ENCODE peak calls at places on chromosomes 1 and 21, in five cellular contexts. W is heart right ventricle, Q is IMR-90, E is A673, C is dorsolateral prefrontal cortex. U is an unnamed sample.

GRCh38 chr1:39396671-39397070 is 94.8 kb upstream of the BMP8A start:
- DNase-seq in W (no peak), Q (no peak), E (no peak), C (no peak), U (no peak)

GRCh38 chr1:28244549-28245251 is 8.8 kb downstream of the ATP5IF1 start:
- DNase-seq in W (no peak), Q (no peak), E (no peak), C (no peak), U (peak)

GRCh38 chr21:44062380-44062779 is 44.8 kb upstream of the PWP2 start:
- DNase-seq in W (no peak), Q (no peak), E (no peak), C (no peak), U (no peak)

GRCh38 chr1:206456577-206457375 is 13.5 kb upstream of the IKBKE start:
- DNase-seq in W (no peak), Q (no peak), E (peak), C (no peak), U (no peak)

GRCh38 chr1:36743286-36744005 is 260.7 kb upstream of the CSF3R start:
- DNase-seq in W (no peak), Q (no peak), E (no peak), C (no peak), U (no peak)

GRCh38 chr1:227068883-227069282 is 128.8 kb downstream of the COQ8A start:
- DNase-seq in W (no peak), Q (peak), E (no peak), C (no peak), U (no peak)

GRCh38 chr1:111015222-111015621 is 51.5 kb upstream of the LRIF1 start:
- DNase-seq in W (no peak), Q (no peak), E (no peak), C (no peak), U (no peak)

GRCh38 chr1:21903638-21904474 is 33.3 kb downstream of the HSPG2 start:
- DNase-seq in W (no peak), Q (no peak), E (no peak), C (no peak), U (no peak)

GRCh38 chr1:187003353-187003752 is 174.6 kb downstream of the PLA2G4A start:
- DNase-seq in W (no peak), Q (no peak), E (no peak), C (no peak), U (no peak)

GRCh38 chr1:23904748-23905357 is 8.3 kb downstream of the CNR2 start:
- DNase-seq in W (no peak), Q (no peak), E (no peak), C (no peak), U (no peak)

GRCh38 chr1:231419738-231420298 is 2.3 kb downstream of the EGLN1 start:
- DNase-seq in W (no peak), Q (peak), E (no peak), C (no peak), U (no peak)

GRCh38 chr21:37780991-37781983 is 135.0 kb downstream of the KCNJ6 start:
- DNase-seq in W (no peak), Q (no peak), E (no peak), C (no peak), U (no peak)

GRCh38 chr1:62991152-62991551 is 207.2 kb downstream of the ATG4C start:
- DNase-seq in W (no peak), Q (no peak), E (no peak), C (no peak), U (no peak)

GRCh38 chr1:62993844-62994243 is 209.9 kb downstream of the ATG4C start:
- DNase-seq in W (no peak), Q (no peak), E (no peak), C (no peak), U (no peak)

GRCh38 chr1:62995173-62995572 is 211.2 kb downstream of the ATG4C start:
- DNase-seq in W (no peak), Q (no peak), E (no peak), C (no peak), U (no peak)

DNA sequence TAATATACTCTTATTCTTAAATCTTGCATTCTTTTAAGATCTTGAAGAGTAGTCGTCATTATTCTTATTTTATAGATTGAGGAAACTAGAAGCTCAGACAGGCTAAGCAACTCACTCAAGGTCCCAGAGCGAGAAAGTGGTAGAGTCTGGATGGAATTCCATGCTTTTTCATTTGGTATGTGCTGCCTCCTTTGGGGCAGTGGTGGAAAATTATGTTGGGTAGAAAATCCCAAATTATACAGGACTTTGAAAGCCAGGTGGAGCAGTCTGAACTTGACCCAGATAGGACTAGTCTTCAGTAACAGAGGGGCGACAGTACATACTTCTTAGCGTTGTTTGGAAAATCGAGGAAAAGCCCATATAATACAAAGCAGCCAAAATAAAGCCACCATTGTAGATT is 205.6 kb downstream of the ATG4C start:
- DNase-seq in W (no peak), Q (no peak), E (peak), C (no peak), U (no peak)
- TF ChIP-seq CTCF in W (no peak), Q (peak), E (peak), C (peak), U (no peak)

GRCh38 chr1:38025233-38025632 is 12.7 kb downstream of the UTP11 start:
- DNase-seq in W (no peak), Q (no peak), E (peak), C (no peak), U (no peak)
- TF ChIP-seq CTCF in W (no peak), Q (no peak), E (no peak), C (no peak), U (no peak)

DNA sequence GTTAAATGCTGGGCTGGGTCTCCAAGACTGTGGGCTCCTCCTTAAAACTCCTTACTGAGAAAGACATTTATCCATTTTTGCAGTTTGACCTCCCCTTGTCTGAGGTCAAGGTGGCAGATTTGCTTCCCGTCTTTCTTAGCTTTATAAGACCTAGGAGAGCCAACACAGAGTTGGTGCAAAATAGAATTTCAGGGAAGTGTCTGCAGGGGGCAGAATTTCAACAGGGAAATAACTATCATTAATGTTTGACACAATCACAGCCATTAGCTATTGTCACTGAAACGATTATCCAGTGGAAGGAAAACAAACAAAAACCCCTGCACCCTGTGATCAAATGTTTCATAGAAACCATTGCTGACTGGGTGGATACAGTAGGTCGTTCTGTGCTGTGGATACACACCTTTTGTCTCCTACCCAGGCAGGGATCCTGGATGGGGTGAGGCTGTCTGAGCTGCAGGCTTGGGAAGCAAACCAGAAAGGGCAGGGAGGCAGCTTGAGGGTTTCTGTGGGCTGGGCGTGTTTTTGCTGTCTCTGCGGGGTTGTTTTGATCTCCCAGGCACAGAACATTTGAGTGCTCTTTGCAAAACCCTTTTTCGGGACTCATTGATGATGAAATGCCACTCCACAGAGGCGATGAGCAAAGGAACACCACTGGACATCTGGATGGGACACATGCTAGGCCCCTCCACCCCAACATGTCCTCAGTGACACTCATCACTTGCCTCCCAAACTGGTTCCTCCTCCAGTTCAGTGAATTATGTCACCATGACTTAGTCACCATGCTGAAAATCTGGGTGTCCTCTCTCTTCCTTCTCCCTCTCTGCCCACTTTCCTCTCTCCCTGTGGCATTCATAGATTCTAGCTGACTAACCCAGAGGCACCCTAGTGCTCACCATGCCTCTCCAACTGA is 94.2 kb upstream of the SERBP1 start:
- DNase-seq in W (no peak), Q (no peak), E (peak), C (no peak), U (no peak)
- TF ChIP-seq CTCF in W (no peak), Q (peak), E (peak), C (no peak), U (peak)

DNA sequence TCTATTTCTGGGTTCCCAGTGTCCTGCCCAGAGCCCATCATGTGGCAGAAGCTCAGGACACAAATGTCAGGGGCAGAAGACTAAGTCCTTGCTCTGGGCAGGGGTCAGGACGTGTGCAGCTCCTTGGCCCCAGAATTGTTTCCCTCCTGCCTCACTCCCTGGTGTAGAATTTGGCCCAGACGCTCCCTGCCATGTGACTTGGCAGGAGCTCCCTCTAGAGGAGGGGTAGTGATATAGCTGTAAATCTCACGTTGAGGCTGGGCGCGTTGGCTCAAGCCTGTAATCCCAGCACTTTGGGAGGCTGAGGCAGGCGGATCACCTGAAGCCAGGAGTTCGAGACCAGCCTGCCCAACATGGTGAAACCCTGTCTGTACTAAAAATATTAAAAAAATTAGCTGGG is 91.2 kb downstream of the UBIAD1 start:
- DNase-seq in W (no peak), Q (no peak), E (no peak), C (no peak), U (peak)
- TF ChIP-seq CTCF in W (no peak), Q (peak), E (peak), C (no peak), U (peak)

DNA sequence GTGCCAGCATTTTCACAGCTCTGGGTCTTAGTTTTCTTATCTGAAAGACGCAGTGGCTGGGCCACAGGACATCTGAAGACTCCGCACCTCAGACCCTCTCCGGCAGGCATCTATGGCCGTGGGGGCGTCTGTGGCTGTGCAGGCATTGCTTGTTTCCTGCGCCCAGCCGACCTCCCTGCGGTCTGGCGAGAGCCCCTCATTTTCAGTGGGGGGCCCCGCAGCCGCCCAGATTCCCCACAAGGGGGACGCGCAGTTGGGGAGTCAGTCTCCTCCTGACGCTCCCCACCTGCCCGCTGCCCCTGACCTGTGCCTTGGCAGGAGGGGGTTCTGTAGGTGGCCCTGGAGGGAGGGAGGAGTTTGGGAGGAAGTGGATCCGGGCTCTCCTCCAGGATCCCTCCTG is 3.5 kb upstream of the TFF1 start:
- DNase-seq in W (no peak), Q (no peak), E (no peak), C (no peak), U (no peak)
- TF ChIP-seq CTCF in W (no peak), Q (no peak), E (no peak), C (no peak), U (no peak)

U was measured in GM13976.